ENCODE peak calls at places on chromosome 14, in nine cellular contexts. S, Q, N, U, F, X, Z, B and V are unnamed samples.

GRCh38 chr14:93133476-93133875 is 17.8 kb upstream of the ITPK1 start:
- DNase-seq in Q (no peak), Z (no peak), B (peak; percentile 70), U (no peak), S (peak; percentile 89), X (no peak), F (peak; percentile 78), N (peak; percentile 49), V (no peak)

GRCh38 chr14:89251066-89251465 is 166.0 kb downstream of the FOXN3 start:
- DNase-seq in F (no peak), B (no peak), X (no peak), Q (no peak), N (no peak), Z (no peak), S (peak; percentile 18), U (no peak), V (no peak)

GRCh38 chr14:89399594-89400068 is 17.4 kb downstream of the FOXN3 start:
- DNase-seq in N (peak; percentile 44), Q (no peak), F (no peak), Z (no peak), S (peak; percentile 86), B (peak; percentile 50), X (peak; percentile 29), U (no peak), V (no peak)

GRCh38 chr14:34081126-34081575 is 130.3 kb upstream of the EGLN3 start:
- DNase-seq in B (no peak), N (no peak), Z (no peak), X (no peak), U (no peak), Q (no peak), F (no peak), S (peak; percentile 6), V (no peak)

GRCh38 chr14:68089146-68089715 is 269.7 kb downstream of the RAD51B start:
- DNase-seq in N (no peak), Q (no peak), F (no peak), U (no peak), X (no peak), S (peak; percentile 78), B (no peak), Z (no peak), V (no peak)

GRCh38 chr14:100078997-100079561 is 13.9 kb downstream of the EVL start:
- DNase-seq in U (no peak), Z (no peak), B (peak; percentile 68), X (no peak), Q (peak; percentile 61), F (peak; percentile 89), S (peak; percentile 37), N (no peak), V (peak; percentile 55)

GRCh38 chr14:98913967-98914620 is 357.9 kb downstream of the BCL11B start:
- DNase-seq in X (no peak), B (no peak), S (no peak), U (no peak), Q (no peak), Z (no peak), F (no peak), N (no peak), V (no peak)

GRCh38 chr14:75803768-75804167 is 142.7 kb downstream of the TTLL5 start:
- DNase-seq in X (no peak), U (no peak), F (no peak), S (no peak), Q (no peak), N (no peak), Z (no peak), B (no peak), V (no peak)

DNA sequence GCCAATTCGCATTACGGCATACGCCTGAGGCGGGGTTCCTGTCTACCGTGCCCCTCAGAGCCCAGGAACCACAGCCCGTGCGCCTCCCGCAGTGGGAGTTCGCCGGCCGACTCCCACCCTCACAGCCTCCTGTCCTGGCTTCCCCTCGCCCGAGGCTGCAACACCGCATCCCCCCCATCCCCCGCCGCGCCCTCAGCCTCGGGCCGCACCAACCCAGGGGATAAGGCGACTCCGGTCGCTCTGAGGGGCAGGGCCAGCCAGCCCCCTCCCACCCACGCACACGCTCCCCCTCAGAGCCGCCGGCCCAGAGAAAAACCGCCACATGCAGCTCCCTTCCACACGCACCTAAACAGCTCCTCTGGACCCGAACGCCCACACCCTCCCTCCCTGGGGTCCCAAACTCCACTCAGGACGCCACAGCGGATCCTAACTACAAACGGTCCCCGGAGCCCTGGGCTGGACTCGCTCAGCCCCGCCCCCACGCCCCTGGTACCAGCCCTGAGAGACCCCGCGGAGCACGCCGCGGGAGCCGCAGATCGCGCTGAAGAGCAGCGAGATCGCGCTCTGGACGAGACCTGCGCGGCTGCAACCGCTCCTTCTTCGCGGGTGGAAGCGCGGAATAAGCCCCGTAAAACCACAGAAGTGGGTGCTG is at the start of gene C14orf39:
- DNase-seq in F (no peak), X (no peak), S (peak; percentile 27), B (no peak), Z (peak; percentile 16), N (no peak), Q (no peak), U (no peak), V (no peak)
- H3K4me3 ChIP-seq in F (no peak within 1 kb of the TSS), X (no peak within 1 kb of the TSS), S (peak within 1 kb of the TSS; percentile 38), B (peak within 1 kb of the TSS; percentile 33), Z (no peak within 1 kb of the TSS), N (no peak within 1 kb of the TSS), Q (no peak within 1 kb of the TSS), U (no peak within 1 kb of the TSS), V (no peak within 1 kb of the TSS)

GRCh38 chr14:105487449-105487985 is 831 bp downstream of the CRIP1 start:
- DNase-seq in F (no peak), Z (peak; percentile 72), B (no peak), Q (peak; percentile 70), S (no peak), U (peak; percentile 87), N (no peak), X (no peak), V (no peak)

GRCh38 chr14:105486333-105486973 is at the start of gene CRIP1:
- DNase-seq in B (no peak), Z (no peak), U (no peak), Q (peak; percentile 64), S (no peak), N (no peak), F (no peak), X (no peak), V (no peak)

GRCh38 chr14:105487986-105488777 is 1.5 kb downstream of the CRIP1 start:
- DNase-seq in Z (no peak), N (no peak), X (no peak), F (no peak), Q (peak; percentile 19), U (no peak), S (no peak), B (no peak), V (no peak)

GRCh38 chr14:105485720-105486332 is 860 bp upstream of the CRIP1 start:
- DNase-seq in F (no peak), X (peak; percentile 74), Q (peak; percentile 51), B (no peak), S (no peak), N (peak; percentile 50), Z (peak; percentile 51), U (no peak), V (no peak)

DNA sequence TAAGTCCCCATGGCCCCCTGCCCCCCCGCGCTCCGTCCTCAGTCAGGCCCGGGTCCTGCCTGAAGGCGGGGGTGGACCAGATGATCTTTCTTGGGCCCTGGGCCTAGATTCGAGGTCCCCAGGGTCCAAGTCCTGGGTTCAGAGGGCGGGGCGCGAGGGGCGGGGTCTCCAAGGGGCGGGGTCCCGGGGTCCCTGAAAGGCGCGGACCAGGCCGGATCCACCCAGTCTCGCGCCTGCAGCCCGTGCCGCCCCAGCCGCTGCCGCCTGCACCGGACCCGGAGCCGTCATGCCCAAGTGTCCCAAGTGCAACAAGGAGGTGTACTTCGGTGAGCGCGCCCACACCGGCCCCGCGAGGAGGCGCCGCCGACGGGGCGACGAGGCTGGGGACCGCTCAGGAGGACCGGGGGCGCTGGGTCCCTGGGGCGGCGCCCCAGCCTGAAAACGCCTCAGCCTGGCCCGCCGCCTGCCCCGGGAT is 325 bp downstream of the CRIP1 start:
- DNase-seq in N (no peak), F (no peak), B (no peak), Z (peak; percentile 70), U (peak; percentile 81), Q (peak; percentile 80), S (no peak), X (no peak), V (no peak)
- H3K4me3 ChIP-seq in N (no peak overlapping the region), F (peak overlapping the region; percentile 78), B (no peak overlapping the region), Z (peak overlapping the region; percentile 77), U (peak overlapping the region; percentile 83), Q (peak overlapping the region; percentile 51), S (no peak overlapping the region), X (peak overlapping the region; percentile 68), V (peak overlapping the region; percentile 48)

DNA sequence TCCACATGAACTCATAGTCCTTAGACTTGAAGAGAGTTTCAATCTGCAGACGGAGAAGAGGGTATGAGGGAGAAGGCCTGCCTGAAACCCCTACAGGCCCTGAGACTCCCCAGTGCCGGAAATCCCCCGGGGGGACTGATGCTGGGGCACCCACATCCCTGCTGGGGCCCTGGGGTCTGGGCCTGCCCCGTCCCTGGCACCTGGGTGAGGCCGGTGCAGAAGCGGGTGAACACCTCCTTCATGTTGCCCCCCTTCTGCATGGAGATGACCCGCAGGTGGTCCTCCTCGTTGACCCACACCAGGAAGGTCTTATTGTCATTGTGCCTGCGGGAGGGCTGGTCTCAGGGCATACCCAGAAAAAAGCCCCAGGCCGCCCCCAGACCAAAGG is 2.4 kb downstream of the CKB start:
- DNase-seq in S (no peak), U (no peak), F (no peak), Q (no peak), N (no peak), X (no peak), B (no peak), Z (peak; percentile 48), V (no peak)
- H3K4me3 ChIP-seq in S (no peak overlapping the region), U (peak overlapping the region; percentile 63), F (peak overlapping the region; percentile 93), Q (no peak overlapping the region), N (no peak overlapping the region), X (no peak overlapping the region), B (no peak overlapping the region), Z (peak overlapping the region; percentile 29), V (peak overlapping the region; percentile 56)

GRCh38 chr14:101826359-101826758 is 64.8 kb downstream of the PPP2R5C start:
- DNase-seq in S (no peak), F (no peak), X (no peak), U (no peak), Q (no peak), N (no peak), Z (no peak), B (no peak), V (no peak)

GRCh38 chr14:101823511-101824120 is 62.1 kb downstream of the PPP2R5C start:
- DNase-seq in N (peak; percentile 42), S (no peak), B (no peak), Q (peak; percentile 48), Z (peak; percentile 72), U (no peak), X (no peak), F (no peak), V (peak; percentile 82)

GRCh38 chr14:101825797-101826196 is 64.3 kb downstream of the PPP2R5C start:
- DNase-seq in B (no peak), U (no peak), N (no peak), F (no peak), Q (no peak), S (no peak), X (no peak), Z (no peak), V (no peak)

GRCh38 chr14:101823081-101823480 is 61.6 kb downstream of the PPP2R5C start:
- DNase-seq in S (no peak), B (no peak), Q (no peak), Z (no peak), X (no peak), F (no peak), U (no peak), N (no peak), V (peak; percentile 16)

DNA sequence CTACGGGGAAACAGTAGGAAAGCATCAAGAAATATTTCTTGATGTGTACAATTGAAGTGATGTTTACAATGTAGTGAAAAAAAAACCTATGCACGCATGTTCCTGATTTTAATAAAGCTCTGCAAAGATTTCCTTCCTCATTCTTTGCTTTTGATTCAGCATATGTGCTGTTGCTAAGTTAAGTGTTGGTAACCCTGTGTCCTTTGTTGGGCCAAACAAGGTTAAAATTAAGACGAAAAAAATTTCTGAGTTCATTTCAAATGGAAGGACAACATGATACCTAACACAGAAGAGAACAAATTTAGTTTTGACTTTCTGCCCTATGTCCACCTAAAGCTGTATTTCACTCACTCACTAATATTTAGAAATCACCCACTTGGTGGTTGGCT is 62.8 kb downstream of the PPP2R5C start:
- DNase-seq in U (no peak), Z (no peak), N (no peak), B (no peak), X (no peak), Q (no peak), S (no peak), F (no peak), V (no peak)
- H3K4me3 ChIP-seq in U (peak overlapping the region; percentile 34), Z (peak overlapping the region; percentile 68), N (no peak overlapping the region), B (no peak overlapping the region), X (no peak overlapping the region), Q (no peak overlapping the region), S (no peak overlapping the region), F (no peak overlapping the region), V (peak overlapping the region; percentile 21)